ENCODE peak calls at places on chromosomes 2 and 18, in five cellular contexts. J is bronchial epithelial cell, S is M059J, A is foreskin fibroblast, L is activated T-cell treated with anti-CD3 and anti-CD28 coated beads for 48 hours. B is an unnamed sample.

GRCh38 chr18:70182548-70182947 is 22.9 kb downstream of the RTTN start:
- DNase-seq in J (no peak), S (no peak), A (peak; percentile 7), L (no peak), B (no peak)

GRCh38 chr2:129548880-129549279 is 430.6 kb upstream of the RAB6C start:
- DNase-seq in J (no peak), S (no peak), A (no peak), L (no peak), B (no peak)

GRCh38 chr2:221601376-221601775 is 29.3 kb upstream of the EPHA4 start:
- DNase-seq in J (no peak), S (no peak), A (no peak), L (no peak), B (no peak)

GRCh38 chr18:77207540-77207939 is 42.1 kb upstream of the GALR1 start:
- DNase-seq in J (peak; percentile 36), S (peak; percentile 82), A (peak; percentile 77), L (peak; percentile 21), B (no peak)

GRCh38 chr18:26553943-26554342 is 5.6 kb upstream of the KCTD1 start:
- DNase-seq in J (no peak), S (no peak), A (no peak), L (no peak), B (no peak)

GRCh38 chr2:223297788-223298187 is 245.8 kb downstream of the KCNE4 start:
- DNase-seq in J (peak; percentile 39), S (peak; percentile 57), A (peak; percentile 23), L (no peak), B (no peak)

GRCh38 chr2:25587361-25587760 is 86.0 kb downstream of the DTNB start:
- DNase-seq in J (peak; percentile 32), S (peak; percentile 74), A (peak; percentile 85), L (peak; percentile 10), B (no peak)

GRCh38 chr2:63050916-63051794 is 525 bp downstream of the OTX1 start:
- DNase-seq in J (no peak), S (no peak), A (peak; percentile 18), L (no peak), B (no peak)

GRCh38 chr2:105455488-105455991 is 56.7 kb upstream of the FHL2 start:
- DNase-seq in J (peak; percentile 98), S (peak; percentile 100), A (peak; percentile 97), L (no peak), B (peak; percentile 99)

GRCh38 chr2:115573756-115574155 is 1131.3 kb downstream of the DPP10 start:
- DNase-seq in J (no peak), S (no peak), A (no peak), L (no peak), B (no peak)

GRCh38 chr18:74242451-74243096 is 49.2 kb downstream of the CYB5A start:
- DNase-seq in J (no peak), S (peak; percentile 14), A (no peak), L (no peak), B (no peak)

GRCh38 chr2:180291552-180292421 is 284.7 kb upstream of the CWC22 start:
- DNase-seq in J (peak; percentile 89), S (peak; percentile 68), A (peak; percentile 28), L (no peak), B (peak; percentile 12)